ENCODE peak calls at places on chromosomes 4 and X, in ten cellular contexts. C, A, D, O, B, W, R, X, Q and P are unnamed samples.

GRCh38 chr4:52843958-52844357 is 18.2 kb upstream of the RASL11B start:
- DNase-seq in C (no peak), A (no peak), D (no peak), O (no peak), B (no peak), W (no peak), R (no peak), X (no peak), Q (peak), P (peak)

GRCh38 chr4:188297873-188298272 is 158.6 kb downstream of the TRIML1 start:
- DNase-seq in C (peak), A (no peak), D (no peak), O (no peak), B (no peak), W (no peak), R (no peak), X (no peak), Q (no peak), P (no peak)

GRCh38 chrX:112826020-112826419 is 14.6 kb downstream of the AMOT start:
- DNase-seq in C (no peak), A (no peak), D (no peak), O (no peak), B (no peak), W (no peak), R (no peak), X (no peak), Q (no peak), P (no peak)

GRCh38 chr4:63728480-63729177 is 680.6 kb downstream of the TECRL start:
- DNase-seq in C (no peak), A (peak), D (no peak), O (no peak), B (no peak), W (no peak), R (peak), X (no peak), Q (no peak), P (no peak)

GRCh38 chr4:76803522-76803921 is 94.4 kb downstream of the SOWAHB start:
- DNase-seq in C (peak), A (no peak), D (no peak), O (peak), B (no peak), W (no peak), R (peak), X (no peak), Q (no peak), P (no peak)

GRCh38 chrX:11792461-11793421 is 34.7 kb downstream of the MSL3 start:
- DNase-seq in C (no peak), A (no peak), D (no peak), O (no peak), B (no peak), W (peak), R (no peak), X (no peak), Q (no peak), P (peak)

GRCh38 chr4:52611030-52611555 is 48.0 kb downstream of the USP46 start:
- DNase-seq in C (no peak), A (peak), D (no peak), O (no peak), B (no peak), W (no peak), R (no peak), X (no peak), Q (no peak), P (no peak)

GRCh38 chr4:146916479-146917076 is 29.1 kb downstream of the TTC29 start:
- DNase-seq in C (peak), A (peak), D (peak), O (peak), B (no peak), W (no peak), R (no peak), X (peak), Q (peak), P (peak)

GRCh38 chr4:128353791-128354190 is 66.2 kb upstream of the PGRMC2 start:
- DNase-seq in C (no peak), A (no peak), D (no peak), O (no peak), B (no peak), W (no peak), R (no peak), X (no peak), Q (no peak), P (no peak)

GRCh38 chrX:55379396-55379795 is 72.5 kb upstream of the MAGEH1 start:
- DNase-seq in C (no peak), A (no peak), D (no peak), O (no peak), B (no peak), W (no peak), R (no peak), X (no peak), Q (no peak), P (no peak)

GRCh38 chrX:39576081-39576701 is 521.6 kb downstream of the BCOR start:
- DNase-seq in C (no peak), A (peak), D (no peak), O (no peak), B (no peak), W (no peak), R (peak), X (no peak), Q (no peak), P (no peak)

GRCh38 chr4:93646225-93646930 is 182.2 kb upstream of the ATOH1 start:
- DNase-seq in C (no peak), A (no peak), D (no peak), O (no peak), B (no peak), W (no peak), R (no peak), X (no peak), Q (no peak), P (no peak)

GRCh38 chr4:105373324-105373723 is 100.5 kb downstream of the PPA2 start:
- DNase-seq in C (no peak), A (no peak), D (no peak), O (no peak), B (no peak), W (no peak), R (no peak), X (no peak), Q (no peak), P (no peak)

GRCh38 chrX:30865612-30866011 is 23.4 kb downstream of the TAB3 start:
- DNase-seq in C (no peak), A (no peak), D (no peak), O (no peak), B (no peak), W (no peak), R (no peak), X (no peak), Q (no peak), P (no peak)

GRCh38 chrX:109954333-109954732 is 48.6 kb upstream of the TMEM164 start:
- DNase-seq in C (peak), A (no peak), D (no peak), O (no peak), B (no peak), W (no peak), R (no peak), X (no peak), Q (no peak), P (no peak)

GRCh38 chr4:77817304-77818076 is 1.7 kb downstream of the CNOT6L start:
- DNase-seq in C (no peak), A (no peak), D (no peak), O (no peak), B (no peak), W (no peak), R (no peak), X (peak), Q (no peak), P (peak)

GRCh38 chr4:16194199-16194598 is 32.1 kb downstream of the TAPT1 start:
- DNase-seq in C (no peak), A (no peak), D (no peak), O (no peak), B (no peak), W (no peak), R (no peak), X (no peak), Q (no peak), P (no peak)

GRCh38 chr4:89054627-89055026 is 2.4 kb downstream of the FAM13A start:
- DNase-seq in C (no peak), A (no peak), D (no peak), O (no peak), B (no peak), W (no peak), R (peak), X (no peak), Q (no peak), P (no peak)

GRCh38 chrX:63661676-63662075 is 123.3 kb downstream of the ARHGEF9 start:
- DNase-seq in C (no peak), A (no peak), D (no peak), O (no peak), B (no peak), W (no peak), R (no peak), X (no peak), Q (no peak), P (no peak)

GRCh38 chrX:153984351-153985178 is 12.0 kb downstream of the TMEM187 start:
- DNase-seq in C (no peak), A (no peak), D (no peak), O (no peak), B (no peak), W (no peak), R (no peak), X (no peak), Q (no peak), P (no peak)

GRCh38 chr4:162939086-162939485 is 227.6 kb downstream of the NAF1 start:
- DNase-seq in C (no peak), A (no peak), D (no peak), O (no peak), B (no peak), W (no peak), R (no peak), X (no peak), Q (no peak), P (no peak)

GRCh38 chrX:144681501-144681900 is 565.8 kb upstream of the SPANXN1 start:
- DNase-seq in C (peak), A (no peak), D (no peak), O (no peak), B (no peak), W (no peak), R (no peak), X (peak), Q (no peak), P (no peak)

GRCh38 chr4:83931659-83932058 is 395.8 kb downstream of the GPAT3 start:
- DNase-seq in C (no peak), A (no peak), D (no peak), O (no peak), B (no peak), W (no peak), R (no peak), X (no peak), Q (no peak), P (no peak)

GRCh38 chr4:168021666-168022065 is 70.7 kb upstream of the ANXA10 start:
- DNase-seq in C (peak), A (no peak), D (no peak), O (no peak), B (no peak), W (no peak), R (no peak), X (no peak), Q (no peak), P (no peak)

GRCh38 chr4:213971-214370 is 89.7 kb downstream of the ZNF718 start:
- DNase-seq in C (no peak), A (no peak), D (no peak), O (no peak), B (no peak), W (no peak), R (peak), X (no peak), Q (no peak), P (no peak)

GRCh38 chrX:155612312-155613224 is at the start of gene TMLHE:
- DNase-seq in C (peak), A (peak), D (peak), O (peak), B (peak), W (peak), R (peak), X (peak), Q (peak), P (peak)

GRCh38 chrX:129808829-129809745 is 29.3 kb downstream of the SASH3 start:
- DNase-seq in C (peak), A (no peak), D (no peak), O (no peak), B (no peak), W (no peak), R (no peak), X (no peak), Q (no peak), P (peak)

GRCh38 chrX:123803331-123803983 is 56.4 kb upstream of the XIAP start:
- DNase-seq in C (no peak), A (peak), D (peak), O (no peak), B (peak), W (no peak), R (peak), X (peak), Q (no peak), P (peak)

GRCh38 chr4:1079711-1080265 is 33.6 kb downstream of the RNF212 start:
- DNase-seq in C (no peak), A (no peak), D (no peak), O (no peak), B (no peak), W (no peak), R (no peak), X (no peak), Q (no peak), P (no peak)

GRCh38 chr4:178937130-178937529 is 1494.9 kb upstream of the AGA start:
- DNase-seq in C (peak), A (no peak), D (no peak), O (no peak), B (no peak), W (no peak), R (no peak), X (no peak), Q (no peak), P (no peak)

GRCh38 chr4:145933134-145933533 is 5.5 kb downstream of the ZNF827 start:
- DNase-seq in C (no peak), A (no peak), D (no peak), O (no peak), B (no peak), W (no peak), R (no peak), X (no peak), Q (no peak), P (no peak)

GRCh38 chr4:176778063-176778462 is 14.7 kb downstream of the VEGFC start:
- DNase-seq in C (no peak), A (no peak), D (no peak), O (no peak), B (no peak), W (no peak), R (no peak), X (peak), Q (no peak), P (no peak)

GRCh38 chr4:70979445-70980008 is 13.9 kb upstream of the DCK start:
- DNase-seq in C (no peak), A (no peak), D (no peak), O (no peak), B (no peak), W (no peak), R (no peak), X (no peak), Q (no peak), P (peak)

GRCh38 chrX:1564750-1565683 is 26.4 kb upstream of the AKAP17A start:
- DNase-seq in C (no peak), A (no peak), D (no peak), O (no peak), B (no peak), W (no peak), R (no peak), X (no peak), Q (no peak), P (peak)